ENCODE peak calls at places on chromosome 4, in four cellular contexts. K is CD8-positive, alpha-beta T cell; C is heart right ventricle; R is IMR-90. D is an unnamed sample. For H3K27me3, the result is how much of the 10 kb centered on the place peaks cover.

GRCh38 chr4:29867412-29867811 is 852.8 kb upstream of the PCDH7 start:
- DNase-seq in R (no peak), K (no peak), C (no peak), D (no peak)

GRCh38 chr4:148112231-148112982 is 329.8 kb downstream of the NR3C2 start:
- DNase-seq in K (no peak), R (peak), C (no peak), D (peak)

GRCh38 chr4:188439641-188440311 is 300.5 kb downstream of the TRIML1 start:
- DNase-seq in R (peak), K (no peak), C (peak), D (peak)

GRCh38 chr4:175422331-175422730 is 389.7 kb downstream of the GPM6A start:
- DNase-seq in C (no peak), R (peak), K (no peak), D (no peak)

GRCh38 chr4:147732516-147733193 is 767 bp downstream of the ARHGAP10 start:
- DNase-seq in K (peak), R (peak), C (peak), D (peak)

GRCh38 chr4:7557447-7557846 is 122.7 kb upstream of the PSAPL1 start:
- DNase-seq in R (peak), K (no peak), C (no peak), D (peak)

GRCh38 chr4:141066690-141067089 is 66.6 kb downstream of the RNF150 start:
- DNase-seq in K (no peak), R (no peak), C (no peak), D (no peak)

GRCh38 chr4:99087887-99088484 is 602 bp downstream of the ADH5 start:
- DNase-seq in K (no peak), C (peak), R (peak), D (peak)

GRCh38 chr4:19026281-19026680 is 1004.7 kb upstream of the LCORL start:
- DNase-seq in C (no peak), K (no peak), R (no peak), D (no peak)

GRCh38 chr4:17066972-17067371 is 168.5 kb upstream of the LDB2 start:
- DNase-seq in K (no peak), R (peak), C (no peak), D (peak)

GRCh38 chr4:150683775-150684350 is 101.9 kb downstream of the MAB21L2 start:
- DNase-seq in C (no peak), K (no peak), R (no peak), D (peak)

GRCh38 chr4:78776729-78777555 is 792 bp downstream of the BMP2K start:
- DNase-seq in K (peak), C (peak), R (peak), D (peak)

GRCh38 chr4:10179957-10180602 is 63.5 kb upstream of the WDR1 start:
- DNase-seq in C (no peak), R (peak), K (no peak), D (no peak)

GRCh38 chr4:21946858-21947257 is 1.7 kb downstream of the KCNIP4 start:
- DNase-seq in K (no peak), C (no peak), R (no peak), D (no peak)

GRCh38 chr4:82469776-82470345 is 39.5 kb downstream of the ENOPH1 start:
- DNase-seq in K (no peak), C (no peak), R (peak), D (peak)

GRCh38 chr4:38691251-38692008 is 27.4 kb downstream of the KLF3 start:
- DNase-seq in K (no peak), R (peak), C (no peak), D (no peak)

GRCh38 chr4:22573198-22573597 is 57.3 kb upstream of the ADGRA3 start:
- DNase-seq in C (peak), K (no peak), R (no peak), D (no peak)

GRCh38 chr4:37615059-37615719 is 71.0 kb downstream of the RELL1 start:
- DNase-seq in R (no peak), K (no peak), C (no peak), D (no peak)

GRCh38 chr4:132530846-132531245 is 618.2 kb upstream of the PCDH10 start:
- DNase-seq in C (no peak), K (no peak), R (no peak), D (no peak)

GRCh38 chr4:30717208-30718020 is 2.8 kb upstream of the PCDH7 start:
- DNase-seq in K (no peak), R (peak), C (peak), D (peak)

GRCh38 chr4:182236186-182236585 is 7.0 kb upstream of the TENM3 start:
- DNase-seq in C (no peak), K (no peak), R (peak), D (no peak)

GRCh38 chr4:87032884-87033533 is 98.2 kb downstream of the AFF1 start:
- DNase-seq in R (peak), C (no peak), K (no peak), D (peak)

GRCh38 chr4:178086324-178086723 is 644.1 kb upstream of the AGA start:
- DNase-seq in R (peak), K (no peak), C (no peak), D (no peak)

GRCh38 chr4:104163820-104164219 is 330.9 kb downstream of the CXXC4 start:
- DNase-seq in C (no peak), K (no peak), R (no peak), D (peak)

GRCh38 chr4:76179398-76180318 is 31.5 kb upstream of the NUP54 start:
- DNase-seq in C (peak), R (peak), K (peak), D (peak)

GRCh38 chr4:185016946-185017797 is 1.1 kb upstream of the HELT start:
- DNase-seq in K (no peak), R (no peak), C (no peak), D (no peak)

GRCh38 chr4:185016101-185016940 is 2.0 kb upstream of the HELT start:
- DNase-seq in R (no peak), C (no peak), K (no peak), D (no peak)

GRCh38 chr4:185018834-185019450 is 652 bp downstream of the HELT start:
- DNase-seq in C (no peak), K (no peak), R (no peak), D (no peak)

GRCh38 chr4:185019451-185020292 is 1.4 kb downstream of the HELT start:
- DNase-seq in C (no peak), R (no peak), K (no peak), D (no peak)

DNA sequence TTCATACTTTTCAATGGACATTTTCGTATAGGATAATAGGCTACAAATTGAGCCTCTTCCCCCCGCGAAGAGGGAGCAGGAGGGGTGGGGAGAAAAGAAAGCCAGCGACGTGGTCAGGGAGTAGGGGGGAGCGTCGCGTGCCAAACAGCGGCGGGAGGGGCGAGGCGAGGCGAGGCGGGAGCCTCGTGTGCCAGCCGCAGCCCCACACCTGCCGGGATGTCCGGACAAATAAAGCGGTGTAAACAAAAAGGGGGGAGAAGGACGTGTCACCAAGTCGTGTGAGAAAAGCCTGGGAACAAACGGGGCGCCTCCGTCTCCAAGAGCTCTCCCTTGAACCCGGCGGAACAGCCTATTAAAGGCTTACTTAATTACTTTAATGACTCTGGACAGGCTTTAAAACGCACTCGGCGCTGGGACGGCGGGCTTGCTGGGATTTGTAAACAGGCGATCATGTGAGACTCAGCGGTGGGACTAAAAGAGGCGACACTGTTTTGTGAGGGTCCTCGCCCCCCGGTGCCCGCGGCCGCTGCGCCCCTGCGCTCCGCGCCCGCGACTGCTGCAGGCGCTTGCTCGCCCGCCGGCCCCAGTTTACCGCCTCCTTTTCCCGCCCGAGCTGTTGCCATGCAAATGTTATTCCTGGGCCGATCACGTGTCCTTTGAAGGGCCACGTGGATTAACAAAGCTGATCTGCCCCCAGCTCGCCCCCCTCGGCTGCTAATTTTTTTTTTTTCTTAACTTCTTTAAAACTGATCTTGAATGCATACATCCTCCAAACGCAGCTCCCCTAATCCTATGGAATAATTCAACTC is at the start of gene HELT:
- DNase-seq in K (no peak), C (no peak), R (no peak), D (no peak)
- H3K27me3 ChIP-seq in K (under half), C (half or more), R (half or more), D (half or more)

GRCh38 chr4:3877236-3877635 is 111.1 kb downstream of the ADRA2C start:
- DNase-seq in K (no peak), C (no peak), R (no peak), D (peak)
- H3K27me3 ChIP-seq in K (under half), C (half or more), R (half or more), D (under half)

GRCh38 chr4:80186666-80187065 is 10.6 kb upstream of the PRDM8 start:
- DNase-seq in C (no peak), K (no peak), R (no peak), D (no peak)
- H3K27me3 ChIP-seq in C (half or more), K (under half), R (under half), D (under half)

GRCh38 chr4:145107126-145107525 is 9.0 kb downstream of the ABCE1 start:
- DNase-seq in R (no peak), K (no peak), C (no peak), D (no peak)
- H3K27me3 ChIP-seq in R (under half), K (under half), C (under half), D (under half)

GRCh38 chr4:8709050-8709728 is 116.6 kb downstream of the CPZ start:
- DNase-seq in C (no peak), R (no peak), K (no peak), D (no peak)

GRCh38 chr4:8708401-8709021 is 115.9 kb downstream of the CPZ start:
- DNase-seq in K (no peak), R (no peak), C (no peak), D (no peak)

GRCh38 chr4:8705161-8706145 is 112.9 kb downstream of the CPZ start:
- DNase-seq in K (no peak), R (no peak), C (no peak), D (no peak)

GRCh38 chr4:8706221-8707044 is 113.9 kb downstream of the CPZ start:
- DNase-seq in K (no peak), R (no peak), C (no peak), D (no peak)

DNA sequence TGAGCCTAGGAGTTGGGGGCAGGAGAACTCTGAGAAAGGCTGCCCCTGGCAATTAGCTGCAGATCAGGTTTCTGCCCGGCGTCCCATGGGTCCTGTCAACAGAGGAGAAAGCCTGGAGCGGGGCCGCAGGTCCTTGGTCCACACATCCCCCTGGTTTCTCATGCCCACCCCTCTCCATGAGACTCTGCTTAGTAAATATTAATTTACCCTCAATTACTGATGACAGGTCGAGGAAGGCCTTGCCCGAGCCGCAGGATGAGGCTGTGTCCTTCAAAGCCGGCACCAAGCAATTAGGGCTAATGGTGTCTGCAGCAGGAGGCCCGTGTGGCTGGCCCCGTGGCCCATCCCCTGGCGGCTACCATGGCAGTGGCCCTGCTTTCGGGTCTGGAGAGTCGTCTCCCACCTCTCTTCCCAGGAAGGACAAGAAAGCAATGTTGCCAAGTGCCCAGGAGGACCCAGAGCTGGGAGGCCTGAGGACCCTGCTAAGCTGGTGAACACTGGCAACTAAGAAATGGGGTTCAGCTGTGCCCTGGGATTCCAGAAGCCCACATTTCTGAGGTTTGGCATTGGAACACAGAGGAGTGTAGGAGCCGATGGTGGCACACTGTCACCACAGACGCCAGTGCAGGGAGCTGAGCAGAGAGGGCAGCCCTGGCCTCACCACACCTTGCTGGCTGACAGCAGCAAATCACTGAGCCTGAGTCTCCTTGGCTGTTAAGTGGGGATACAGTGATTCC is 114.6 kb downstream of the CPZ start:
- DNase-seq in R (no peak), C (no peak), K (no peak), D (no peak)
- H3K27me3 ChIP-seq in R (under half), C (under half), K (under half), D (under half)

GRCh38 chr4:145482209-145483021 is 762 bp downstream of the SMAD1 start:
- DNase-seq in K (no peak), C (peak), R (peak), D (peak)
- H3K27me3 ChIP-seq in K (under half), C (under half), R (under half), D (under half)

DNA sequence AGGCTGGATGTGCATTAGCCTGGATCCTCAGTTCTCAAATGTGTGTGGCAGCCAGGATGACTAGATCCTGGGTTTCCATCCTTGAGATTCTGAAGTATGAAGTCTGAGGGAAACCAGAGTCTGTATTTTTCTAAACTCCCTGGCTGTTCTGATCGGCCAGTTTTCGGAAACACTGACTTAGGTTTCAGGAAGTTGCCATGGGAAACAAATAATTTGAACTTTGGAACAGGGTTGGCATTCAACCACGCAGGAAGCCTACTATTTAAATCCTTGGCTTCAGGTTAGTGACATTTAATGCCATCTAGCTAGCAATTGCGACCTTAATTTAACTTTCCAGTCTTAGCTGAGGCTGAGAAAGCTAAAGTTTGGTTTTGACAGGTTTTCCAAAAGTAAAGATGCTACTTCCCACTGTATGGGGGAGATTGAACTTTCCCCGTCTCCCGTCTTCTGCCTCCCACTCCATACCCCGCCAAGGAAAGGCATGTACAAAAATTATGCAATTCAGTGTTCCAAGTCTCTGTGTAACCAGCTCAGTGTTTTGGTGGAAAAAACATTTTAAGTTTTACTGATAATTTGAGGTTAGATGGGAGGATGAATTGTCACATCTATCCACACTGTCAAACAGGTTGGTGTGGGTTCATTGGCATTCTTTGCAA is 67.6 kb downstream of the PDGFRA start:
- DNase-seq in C (no peak), K (no peak), R (no peak), D (no peak)
- H3K27me3 ChIP-seq in C (under half), K (under half), R (under half), D (under half)

DNA sequence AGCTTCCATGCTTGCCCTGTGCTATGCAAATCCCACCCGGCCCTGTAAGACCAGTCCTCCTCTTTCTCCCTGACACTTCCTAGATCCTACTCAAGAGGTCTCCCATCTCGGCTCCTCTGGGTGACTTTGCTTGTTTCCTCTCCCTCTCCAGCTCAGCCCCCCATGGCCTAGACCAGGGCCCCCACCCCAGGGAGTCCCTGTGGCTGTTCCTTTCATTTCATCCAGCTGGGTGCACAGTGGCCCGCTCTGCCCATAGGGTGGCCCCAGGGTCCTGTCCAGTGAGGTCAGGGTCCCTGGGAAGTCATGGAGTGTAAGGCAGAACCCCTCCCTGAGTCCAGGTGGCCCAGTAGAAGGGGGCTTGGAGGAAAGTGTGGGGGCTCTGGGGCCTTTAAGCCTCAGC is 52.3 kb upstream of the NKX1-1 start:
- DNase-seq in R (no peak), K (no peak), C (no peak), D (no peak)
- H3K27me3 ChIP-seq in R (half or more), K (under half), C (under half), D (under half)

D was measured in bronchial epithelial cell.